ENCODE peak calls at places on chromosomes 3 and 15, in ten cellular contexts. One of them, this sample, is unnamed.

GRCh38 chr15:77905301-77905920 is 172.1 kb downstream of the TBC1D2B start:
- DNase-seq in CD8-positive, alpha-beta memory T cell: no peak
- DNase-seq in body of pancreas: no peak
- DNase-seq in ascending aorta: no peak
- DNase-seq in suprapubic skin: peak; percentile 69
- DNase-seq in right atrium auricular region: no peak
- DNase-seq in IMR-90: no peak
- DNase-seq in GM12878: no peak
- DNase-seq in hepatocyte: no peak
- DNase-seq in neuronal stem cell: no peak
- DNase-seq in this sample: no peak

GRCh38 chr3:62379206-62379834 is 6.0 kb upstream of the FEZF2 start:
- DNase-seq in CD8-positive, alpha-beta memory T cell: no peak
- DNase-seq in body of pancreas: no peak
- DNase-seq in ascending aorta: no peak
- DNase-seq in suprapubic skin: no peak
- DNase-seq in right atrium auricular region: no peak
- DNase-seq in IMR-90: no peak
- DNase-seq in GM12878: no peak
- DNase-seq in hepatocyte: no peak
- DNase-seq in neuronal stem cell: no peak
- DNase-seq in this sample: no peak

GRCh38 chr3:24462737-24463136 is 31.9 kb downstream of the THRB start:
- DNase-seq in CD8-positive, alpha-beta memory T cell: no peak
- DNase-seq in body of pancreas: no peak
- DNase-seq in ascending aorta: no peak
- DNase-seq in suprapubic skin: no peak
- DNase-seq in right atrium auricular region: no peak
- DNase-seq in IMR-90: no peak
- DNase-seq in GM12878: no peak
- DNase-seq in hepatocyte: no peak
- DNase-seq in neuronal stem cell: no peak
- DNase-seq in this sample: no peak

GRCh38 chr3:149771652-149772271 is 19.5 kb upstream of the COMMD2 start:
- DNase-seq in CD8-positive, alpha-beta memory T cell: peak; percentile 46
- DNase-seq in body of pancreas: peak; percentile 57
- DNase-seq in ascending aorta: no peak
- DNase-seq in suprapubic skin: no peak
- DNase-seq in right atrium auricular region: peak; percentile 64
- DNase-seq in IMR-90: peak; percentile 25
- DNase-seq in GM12878: no peak
- DNase-seq in hepatocyte: peak; percentile 70
- DNase-seq in neuronal stem cell: peak; percentile 49
- DNase-seq in this sample: peak; percentile 57

GRCh38 chr3:49654176-49654825 is 19.9 kb upstream of the APEH start:
- DNase-seq in CD8-positive, alpha-beta memory T cell: no peak
- DNase-seq in body of pancreas: no peak
- DNase-seq in ascending aorta: no peak
- DNase-seq in suprapubic skin: no peak
- DNase-seq in right atrium auricular region: no peak
- DNase-seq in IMR-90: no peak
- DNase-seq in GM12878: no peak
- DNase-seq in hepatocyte: no peak
- DNase-seq in neuronal stem cell: no peak
- DNase-seq in this sample: no peak

GRCh38 chr3:88988906-88989305 is 118.5 kb upstream of the EPHA3 start:
- DNase-seq in CD8-positive, alpha-beta memory T cell: no peak
- DNase-seq in body of pancreas: no peak
- DNase-seq in ascending aorta: no peak
- DNase-seq in suprapubic skin: no peak
- DNase-seq in right atrium auricular region: no peak
- DNase-seq in IMR-90: no peak
- DNase-seq in GM12878: no peak
- DNase-seq in hepatocyte: peak; percentile 10
- DNase-seq in neuronal stem cell: no peak
- DNase-seq in this sample: peak; percentile 2

GRCh38 chr3:22263042-22263441 is 512.0 kb upstream of the ZNF385D start:
- DNase-seq in CD8-positive, alpha-beta memory T cell: no peak
- DNase-seq in body of pancreas: no peak
- DNase-seq in ascending aorta: no peak
- DNase-seq in suprapubic skin: no peak
- DNase-seq in right atrium auricular region: no peak
- DNase-seq in IMR-90: peak; percentile 19
- DNase-seq in GM12878: no peak
- DNase-seq in hepatocyte: no peak
- DNase-seq in neuronal stem cell: no peak
- DNase-seq in this sample: peak; percentile 14

GRCh38 chr3:107525101-107525953 is 2.6 kb downstream of the BBX start:
- DNase-seq in CD8-positive, alpha-beta memory T cell: peak; percentile 46
- DNase-seq in body of pancreas: peak; percentile 30
- DNase-seq in ascending aorta: no peak
- DNase-seq in suprapubic skin: peak; percentile 84
- DNase-seq in right atrium auricular region: no peak
- DNase-seq in IMR-90: no peak
- DNase-seq in GM12878: no peak
- DNase-seq in hepatocyte: peak; percentile 31
- DNase-seq in neuronal stem cell: peak; percentile 9
- DNase-seq in this sample: peak; percentile 10

GRCh38 chr15:60392601-60392985 is 5.2 kb downstream of the ANXA2 start:
- DNase-seq in CD8-positive, alpha-beta memory T cell: peak; percentile 64
- DNase-seq in body of pancreas: no peak
- DNase-seq in ascending aorta: no peak
- DNase-seq in suprapubic skin: no peak
- DNase-seq in right atrium auricular region: no peak
- DNase-seq in IMR-90: peak; percentile 78
- DNase-seq in GM12878: no peak
- DNase-seq in hepatocyte: peak; percentile 57
- DNase-seq in neuronal stem cell: no peak
- DNase-seq in this sample: peak; percentile 70

GRCh38 chr3:76661527-76662250 is 378.2 kb upstream of the ROBO2 start:
- DNase-seq in CD8-positive, alpha-beta memory T cell: no peak
- DNase-seq in body of pancreas: no peak
- DNase-seq in ascending aorta: no peak
- DNase-seq in suprapubic skin: no peak
- DNase-seq in right atrium auricular region: no peak
- DNase-seq in IMR-90: no peak
- DNase-seq in GM12878: no peak
- DNase-seq in hepatocyte: no peak
- DNase-seq in neuronal stem cell: no peak
- DNase-seq in this sample: no peak

GRCh38 chr3:15633766-15634588 is 32.4 kb downstream of the BTD start:
- DNase-seq in CD8-positive, alpha-beta memory T cell: no peak
- DNase-seq in body of pancreas: no peak
- DNase-seq in ascending aorta: no peak
- DNase-seq in suprapubic skin: no peak
- DNase-seq in right atrium auricular region: no peak
- DNase-seq in IMR-90: peak; percentile 47
- DNase-seq in GM12878: no peak
- DNase-seq in hepatocyte: no peak
- DNase-seq in neuronal stem cell: no peak
- DNase-seq in this sample: no peak

GRCh38 chr3:36477655-36478054 is 97.4 kb downstream of the STAC start:
- DNase-seq in CD8-positive, alpha-beta memory T cell: no peak
- DNase-seq in body of pancreas: no peak
- DNase-seq in ascending aorta: no peak
- DNase-seq in suprapubic skin: no peak
- DNase-seq in right atrium auricular region: no peak
- DNase-seq in IMR-90: no peak
- DNase-seq in GM12878: no peak
- DNase-seq in hepatocyte: no peak
- DNase-seq in neuronal stem cell: no peak
- DNase-seq in this sample: no peak

GRCh38 chr3:171753665-171754408 is 56.4 kb downstream of the PLD1 start:
- DNase-seq in CD8-positive, alpha-beta memory T cell: no peak
- DNase-seq in body of pancreas: no peak
- DNase-seq in ascending aorta: no peak
- DNase-seq in suprapubic skin: no peak
- DNase-seq in right atrium auricular region: no peak
- DNase-seq in IMR-90: peak; percentile 86
- DNase-seq in GM12878: no peak
- DNase-seq in hepatocyte: no peak
- DNase-seq in neuronal stem cell: no peak
- DNase-seq in this sample: peak; percentile 57
- H3K27ac ChIP-seq in CD8-positive, alpha-beta memory T cell: no peak overlapping the region
- H3K27ac ChIP-seq in body of pancreas: no peak overlapping the region
- H3K27ac ChIP-seq in ascending aorta: no peak overlapping the region
- H3K27ac ChIP-seq in suprapubic skin: peak overlapping the region; percentile 84
- H3K27ac ChIP-seq in right atrium auricular region: peak overlapping the region; percentile 9
- H3K27ac ChIP-seq in IMR-90: no peak overlapping the region
- H3K27ac ChIP-seq in GM12878: no peak overlapping the region
- H3K27ac ChIP-seq in hepatocyte: no peak overlapping the region
- H3K27ac ChIP-seq in neuronal stem cell: no peak overlapping the region
- H3K27ac ChIP-seq in this sample: peak overlapping the region; percentile 46

DNA sequence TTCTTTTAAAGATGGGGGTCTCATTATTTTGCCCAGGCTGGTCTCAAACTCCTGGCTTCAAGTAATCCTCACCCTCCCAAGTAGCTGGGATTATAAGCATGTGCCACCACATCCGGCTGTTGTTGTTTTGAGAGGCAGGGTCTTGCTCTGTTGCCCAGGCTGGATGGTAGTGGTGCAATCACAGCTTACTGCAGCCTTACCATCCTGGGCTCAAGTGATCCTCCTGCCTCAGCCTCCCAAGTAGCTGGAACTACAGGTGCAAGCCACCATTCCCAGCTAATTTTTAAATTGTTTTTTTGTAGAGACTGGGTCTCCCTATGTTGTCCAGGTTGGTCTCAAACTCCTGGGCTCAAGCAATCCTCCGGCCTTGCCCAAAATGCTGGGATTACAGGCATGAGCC is 105.5 kb downstream of the SENP2 start:
- DNase-seq in CD8-positive, alpha-beta memory T cell: no peak
- DNase-seq in body of pancreas: no peak
- DNase-seq in ascending aorta: no peak
- DNase-seq in suprapubic skin: no peak
- DNase-seq in right atrium auricular region: no peak
- DNase-seq in IMR-90: no peak
- DNase-seq in GM12878: no peak
- DNase-seq in hepatocyte: no peak
- DNase-seq in neuronal stem cell: no peak
- DNase-seq in this sample: no peak
- H3K27ac ChIP-seq in CD8-positive, alpha-beta memory T cell: no peak overlapping the region
- H3K27ac ChIP-seq in body of pancreas: no peak overlapping the region
- H3K27ac ChIP-seq in ascending aorta: no peak overlapping the region
- H3K27ac ChIP-seq in suprapubic skin: no peak overlapping the region
- H3K27ac ChIP-seq in right atrium auricular region: no peak overlapping the region
- H3K27ac ChIP-seq in IMR-90: no peak overlapping the region
- H3K27ac ChIP-seq in GM12878: no peak overlapping the region
- H3K27ac ChIP-seq in hepatocyte: no peak overlapping the region
- H3K27ac ChIP-seq in neuronal stem cell: no peak overlapping the region
- H3K27ac ChIP-seq in this sample: no peak overlapping the region

GRCh38 chr15:85707519-85708338 is 87.0 kb downstream of the KLHL25 start:
- DNase-seq in CD8-positive, alpha-beta memory T cell: no peak
- DNase-seq in body of pancreas: peak; percentile 63
- DNase-seq in ascending aorta: no peak
- DNase-seq in suprapubic skin: no peak
- DNase-seq in right atrium auricular region: no peak
- DNase-seq in IMR-90: peak; percentile 51
- DNase-seq in GM12878: no peak
- DNase-seq in hepatocyte: peak; percentile 76
- DNase-seq in neuronal stem cell: no peak
- DNase-seq in this sample: no peak
- H3K27ac ChIP-seq in CD8-positive, alpha-beta memory T cell: peak overlapping the region; percentile 88
- H3K27ac ChIP-seq in body of pancreas: peak overlapping the region; percentile 79
- H3K27ac ChIP-seq in ascending aorta: peak overlapping the region; percentile 90
- H3K27ac ChIP-seq in suprapubic skin: peak overlapping the region; percentile 83
- H3K27ac ChIP-seq in right atrium auricular region: peak overlapping the region; percentile 91
- H3K27ac ChIP-seq in IMR-90: peak overlapping the region; percentile 27
- H3K27ac ChIP-seq in GM12878: peak overlapping the region; percentile 99
- H3K27ac ChIP-seq in hepatocyte: peak overlapping the region; percentile 95
- H3K27ac ChIP-seq in neuronal stem cell: no peak overlapping the region
- H3K27ac ChIP-seq in this sample: no peak overlapping the region

DNA sequence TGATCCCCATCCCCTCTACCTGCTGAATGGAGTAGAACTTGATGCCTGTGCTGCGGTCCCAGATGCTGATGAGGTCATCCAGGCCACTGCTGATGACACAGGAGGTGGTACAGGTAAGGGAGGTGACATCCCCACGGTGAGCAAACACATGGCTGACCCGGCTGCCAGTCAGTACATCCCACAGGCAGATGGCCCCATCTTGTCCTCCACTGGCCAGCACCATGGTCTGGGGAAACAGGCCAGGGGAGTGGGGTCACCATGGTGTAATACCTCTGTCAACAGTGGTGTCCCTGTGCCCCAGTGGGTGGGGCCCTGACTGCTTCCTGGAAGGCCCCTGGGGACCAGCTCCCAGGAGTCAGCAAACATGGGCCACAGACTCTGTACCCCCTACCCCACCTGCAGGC is 33.3 kb downstream of the PTPN23 start:
- DNase-seq in CD8-positive, alpha-beta memory T cell: no peak
- DNase-seq in body of pancreas: no peak
- DNase-seq in ascending aorta: no peak
- DNase-seq in suprapubic skin: no peak
- DNase-seq in right atrium auricular region: no peak
- DNase-seq in IMR-90: no peak
- DNase-seq in GM12878: no peak
- DNase-seq in hepatocyte: no peak
- DNase-seq in neuronal stem cell: no peak
- DNase-seq in this sample: no peak
- H3K27ac ChIP-seq in CD8-positive, alpha-beta memory T cell: no peak overlapping the region
- H3K27ac ChIP-seq in body of pancreas: no peak overlapping the region
- H3K27ac ChIP-seq in ascending aorta: no peak overlapping the region
- H3K27ac ChIP-seq in suprapubic skin: peak overlapping the region; percentile 45
- H3K27ac ChIP-seq in right atrium auricular region: no peak overlapping the region
- H3K27ac ChIP-seq in IMR-90: no peak overlapping the region
- H3K27ac ChIP-seq in GM12878: no peak overlapping the region
- H3K27ac ChIP-seq in hepatocyte: peak overlapping the region; percentile 48
- H3K27ac ChIP-seq in neuronal stem cell: no peak overlapping the region
- H3K27ac ChIP-seq in this sample: peak overlapping the region; percentile 52